ENCODE peak calls at places on chromosomes 13 and 19, in ten cellular contexts. K, S, M, T, C, V, Y, O, D and G are unnamed samples.

GRCh38 chr19:821976-822773 is 420 bp upstream of the PLPPR3 start:
- DNase-seq in Y (no peak), D (no peak), O (no peak), M (no peak), T (no peak), C (no peak), V (no peak), S (no peak), K (no peak), G (no peak)

GRCh38 chr19:41994521-41994971 is 516 bp upstream of the ATP1A3 start:
- DNase-seq in V (no peak), D (no peak), C (no peak), S (no peak), T (no peak), Y (no peak), O (no peak), K (no peak), M (peak; percentile 15), G (no peak)

GRCh38 chr19:34475026-34475974 is 6.3 kb upstream of the WTIP start:
- DNase-seq in D (no peak), K (no peak), O (peak; percentile 30), S (no peak), C (peak; percentile 8), V (peak; percentile 11), T (no peak), Y (no peak), M (no peak), G (no peak)

GRCh38 chr19:55540619-55541018 is 3.7 kb upstream of the SBK2 start:
- DNase-seq in Y (no peak), S (no peak), K (no peak), C (no peak), D (no peak), O (no peak), V (no peak), T (no peak), M (no peak), G (no peak)

GRCh38 chr13:48184260-48184659 is 48.7 kb upstream of the ITM2B start:
- DNase-seq in S (no peak), C (no peak), V (peak; percentile 17), T (no peak), Y (no peak), D (no peak), K (no peak), O (no peak), M (peak; percentile 53), G (no peak)

GRCh38 chr13:98217597-98217996 is 40.5 kb upstream of the RNF113B start:
- DNase-seq in O (no peak), K (no peak), Y (no peak), D (no peak), S (no peak), M (no peak), V (no peak), C (no peak), T (no peak), G (no peak)

GRCh38 chr19:18990128-18990708 is 43.1 kb downstream of the SUGP2 start:
- DNase-seq in D (no peak), Y (no peak), V (no peak), O (no peak), M (no peak), C (no peak), S (no peak), T (no peak), K (no peak), G (no peak)

GRCh38 chr13:66195238-66195637 is 1034.9 kb downstream of the PCDH9 start:
- DNase-seq in M (no peak), T (no peak), C (no peak), S (no peak), K (no peak), V (no peak), Y (no peak), D (no peak), O (no peak), G (no peak)

GRCh38 chr13:114286808-114287207 is 5.4 kb downstream of the UPF3A start:
- DNase-seq in V (no peak), T (no peak), S (no peak), M (no peak), K (no peak), O (no peak), Y (no peak), C (no peak), D (no peak), G (no peak)

GRCh38 chr19:42151735-42152134 is 19.5 kb upstream of the POU2F2 start:
- DNase-seq in T (no peak), V (no peak), S (no peak), C (no peak), M (no peak), D (no peak), O (no peak), Y (no peak), K (no peak), G (no peak)

GRCh38 chr13:65592757-65593156 is 1637.4 kb downstream of the PCDH9 start:
- DNase-seq in Y (no peak), K (no peak), V (no peak), S (no peak), T (no peak), O (no peak), M (no peak), C (no peak), D (no peak), G (no peak)

GRCh38 chr19:18464646-18465045 is 26.7 kb upstream of the ISYNA1 start:
- DNase-seq in C (no peak), K (peak; percentile 84), T (no peak), M (peak; percentile 65), S (no peak), V (no peak), Y (peak; percentile 67), O (peak; percentile 93), D (no peak), G (peak; percentile 80)

GRCh38 chr19:43848821-43849220 is 21.7 kb downstream of the ZNF283 start:
- DNase-seq in K (no peak), M (no peak), O (no peak), C (no peak), V (no peak), T (no peak), D (no peak), Y (no peak), S (no peak), G (no peak)

GRCh38 chr13:70424428-70424827 is 316.2 kb upstream of the KLHL1 start:
- DNase-seq in M (no peak), T (no peak), V (no peak), S (no peak), Y (no peak), D (no peak), K (no peak), C (no peak), O (no peak), G (no peak)

GRCh38 chr13:101346161-101346560 is 70.1 kb downstream of the NALCN start:
- DNase-seq in T (no peak), C (no peak), D (no peak), K (no peak), M (no peak), Y (no peak), O (no peak), S (no peak), V (no peak), G (no peak)

GRCh38 chr13:102236341-102236740 is 165.5 kb downstream of the FGF14 start:
- DNase-seq in T (no peak), S (no peak), V (no peak), C (no peak), K (no peak), O (no peak), D (no peak), M (no peak), Y (no peak), G (no peak)

GRCh38 chr13:80141114-80141849 is 199.6 kb downstream of the SPRY2 start:
- DNase-seq in M (no peak), D (no peak), C (no peak), S (no peak), Y (no peak), O (peak; percentile 39), T (no peak), V (no peak), K (peak; percentile 73), G (peak; percentile 19)

GRCh38 chr13:37192986-37193385 is 87.5 kb upstream of the CSNK1A1L start:
- DNase-seq in S (no peak), T (no peak), M (no peak), O (no peak), V (no peak), K (no peak), C (no peak), D (no peak), Y (no peak), G (no peak)

GRCh38 chr13:29522044-29522685 is 73.3 kb downstream of the SLC7A1 start:
- DNase-seq in O (no peak), K (no peak), M (no peak), V (no peak), S (no peak), D (no peak), C (no peak), Y (no peak), T (no peak), G (no peak)

GRCh38 chr19:5001547-5002131 is 32.7 kb downstream of the KDM4B start:
- DNase-seq in D (peak; percentile 65), Y (no peak), M (no peak), T (no peak), C (peak; percentile 38), O (no peak), S (peak; percentile 4), K (no peak), V (peak; percentile 53), G (no peak)